ENCODE peak calls at places on chromosome X, in four cellular contexts. One of them, this sample, is unnamed.

GRCh38 chrX:530726-531610 is 99.6 kb upstream of the SHOX start:
- DNase-seq in activated CD8-positive, alpha-beta T cell treated with anti-CD3 and anti-CD28 coated beads, Interleukin-2, amount 10 ng/mL, durations not matched to agents 7 days and 5 days: no peak
- DNase-seq in BJ: no peak
- DNase-seq in cerebellar cortex: no peak
- DNase-seq in this sample: no peak

GRCh38 chrX:21056636-21057035 is 317.6 kb upstream of the CNKSR2 start:
- DNase-seq in activated CD8-positive, alpha-beta T cell treated with anti-CD3 and anti-CD28 coated beads, Interleukin-2, amount 10 ng/mL, durations not matched to agents 7 days and 5 days: no peak
- DNase-seq in BJ: no peak
- DNase-seq in cerebellar cortex: no peak
- DNase-seq in this sample: no peak

GRCh38 chrX:153953342-153953830 is 8.9 kb upstream of the RENBP start:
- DNase-seq in activated CD8-positive, alpha-beta T cell treated with anti-CD3 and anti-CD28 coated beads, Interleukin-2, amount 10 ng/mL, durations not matched to agents 7 days and 5 days: peak
- DNase-seq in cerebellar cortex: peak
- DNase-seq in BJ: no peak
- DNase-seq in this sample: peak

GRCh38 chrX:47885501-47885900 is 48.8 kb downstream of the ZNF81 start:
- DNase-seq in cerebellar cortex: no peak
- DNase-seq in activated CD8-positive, alpha-beta T cell treated with anti-CD3 and anti-CD28 coated beads, Interleukin-2, amount 10 ng/mL, durations not matched to agents 7 days and 5 days: no peak
- DNase-seq in BJ: no peak
- DNase-seq in this sample: no peak

GRCh38 chrX:1397441-1397840 is 5.5 kb upstream of the SLC25A6 start:
- DNase-seq in BJ: no peak
- DNase-seq in activated CD8-positive, alpha-beta T cell treated with anti-CD3 and anti-CD28 coated beads, Interleukin-2, amount 10 ng/mL, durations not matched to agents 7 days and 5 days: no peak
- DNase-seq in cerebellar cortex: no peak
- DNase-seq in this sample: no peak

GRCh38 chrX:111444881-111445280 is 32.9 kb upstream of the DCX start:
- DNase-seq in BJ: no peak
- DNase-seq in cerebellar cortex: no peak
- DNase-seq in activated CD8-positive, alpha-beta T cell treated with anti-CD3 and anti-CD28 coated beads, Interleukin-2, amount 10 ng/mL, durations not matched to agents 7 days and 5 days: no peak
- DNase-seq in this sample: no peak

GRCh38 chrX:47380268-47380667 is 9.9 kb downstream of the ZNF157 start:
- DNase-seq in activated CD8-positive, alpha-beta T cell treated with anti-CD3 and anti-CD28 coated beads, Interleukin-2, amount 10 ng/mL, durations not matched to agents 7 days and 5 days: peak
- DNase-seq in BJ: no peak
- DNase-seq in cerebellar cortex: no peak
- DNase-seq in this sample: no peak

GRCh38 chrX:148311544-148311943 is 188.9 kb upstream of the AFF2 start:
- DNase-seq in activated CD8-positive, alpha-beta T cell treated with anti-CD3 and anti-CD28 coated beads, Interleukin-2, amount 10 ng/mL, durations not matched to agents 7 days and 5 days: no peak
- DNase-seq in BJ: no peak
- DNase-seq in cerebellar cortex: no peak
- DNase-seq in this sample: no peak

GRCh38 chrX:137032378-137032694 is 1.5 kb downstream of the GPR101 start:
- DNase-seq in cerebellar cortex: no peak
- DNase-seq in activated CD8-positive, alpha-beta T cell treated with anti-CD3 and anti-CD28 coated beads, Interleukin-2, amount 10 ng/mL, durations not matched to agents 7 days and 5 days: no peak
- DNase-seq in BJ: no peak
- DNase-seq in this sample: no peak

GRCh38 chrX:130916636-130917422 is 13.8 kb upstream of the ENOX2 start:
- DNase-seq in BJ: no peak
- DNase-seq in cerebellar cortex: peak
- DNase-seq in activated CD8-positive, alpha-beta T cell treated with anti-CD3 and anti-CD28 coated beads, Interleukin-2, amount 10 ng/mL, durations not matched to agents 7 days and 5 days: peak
- DNase-seq in this sample: peak

GRCh38 chrX:15242899-15243555 is 26.9 kb downstream of the ASB9 start:
- DNase-seq in activated CD8-positive, alpha-beta T cell treated with anti-CD3 and anti-CD28 coated beads, Interleukin-2, amount 10 ng/mL, durations not matched to agents 7 days and 5 days: peak
- DNase-seq in BJ: no peak
- DNase-seq in cerebellar cortex: peak
- DNase-seq in this sample: peak

GRCh38 chrX:111355523-111356122 is 56.4 kb downstream of the DCX start:
- DNase-seq in BJ: no peak
- DNase-seq in activated CD8-positive, alpha-beta T cell treated with anti-CD3 and anti-CD28 coated beads, Interleukin-2, amount 10 ng/mL, durations not matched to agents 7 days and 5 days: no peak
- DNase-seq in cerebellar cortex: no peak
- DNase-seq in this sample: no peak

GRCh38 chrX:105315301-105315700 is 94.8 kb upstream of the TEX13A start:
- DNase-seq in cerebellar cortex: no peak
- DNase-seq in activated CD8-positive, alpha-beta T cell treated with anti-CD3 and anti-CD28 coated beads, Interleukin-2, amount 10 ng/mL, durations not matched to agents 7 days and 5 days: no peak
- DNase-seq in BJ: no peak
- DNase-seq in this sample: no peak

GRCh38 chrX:67724359-67725110 is 180.7 kb downstream of the AR start:
- DNase-seq in cerebellar cortex: no peak
- DNase-seq in activated CD8-positive, alpha-beta T cell treated with anti-CD3 and anti-CD28 coated beads, Interleukin-2, amount 10 ng/mL, durations not matched to agents 7 days and 5 days: no peak
- DNase-seq in BJ: no peak
- DNase-seq in this sample: peak

GRCh38 chrX:100358766-100359165 is 51.3 kb downstream of the PCDH19 start:
- DNase-seq in activated CD8-positive, alpha-beta T cell treated with anti-CD3 and anti-CD28 coated beads, Interleukin-2, amount 10 ng/mL, durations not matched to agents 7 days and 5 days: no peak
- DNase-seq in cerebellar cortex: no peak
- DNase-seq in BJ: no peak
- DNase-seq in this sample: no peak

GRCh38 chrX:17007134-17007768 is 60.8 kb downstream of the REPS2 start:
- DNase-seq in activated CD8-positive, alpha-beta T cell treated with anti-CD3 and anti-CD28 coated beads, Interleukin-2, amount 10 ng/mL, durations not matched to agents 7 days and 5 days: no peak
- DNase-seq in BJ: no peak
- DNase-seq in cerebellar cortex: peak
- DNase-seq in this sample: peak

GRCh38 chrX:13153796-13154195 is 109.4 kb upstream of the FAM9C start:
- DNase-seq in activated CD8-positive, alpha-beta T cell treated with anti-CD3 and anti-CD28 coated beads, Interleukin-2, amount 10 ng/mL, durations not matched to agents 7 days and 5 days: no peak
- DNase-seq in cerebellar cortex: no peak
- DNase-seq in BJ: no peak
- DNase-seq in this sample: no peak

GRCh38 chrX:72029473-72030411 is 102.0 kb downstream of the RTL5 start:
- DNase-seq in activated CD8-positive, alpha-beta T cell treated with anti-CD3 and anti-CD28 coated beads, Interleukin-2, amount 10 ng/mL, durations not matched to agents 7 days and 5 days: no peak
- DNase-seq in cerebellar cortex: no peak
- DNase-seq in BJ: peak
- DNase-seq in this sample: no peak

GRCh38 chrX:129717902-129718301 is 20.9 kb upstream of the XPNPEP2 start:
- DNase-seq in cerebellar cortex: no peak
- DNase-seq in activated CD8-positive, alpha-beta T cell treated with anti-CD3 and anti-CD28 coated beads, Interleukin-2, amount 10 ng/mL, durations not matched to agents 7 days and 5 days: no peak
- DNase-seq in BJ: no peak
- DNase-seq in this sample: no peak

GRCh38 chrX:37580080-37580479 is 8.6 kb downstream of the LANCL3 start:
- DNase-seq in activated CD8-positive, alpha-beta T cell treated with anti-CD3 and anti-CD28 coated beads, Interleukin-2, amount 10 ng/mL, durations not matched to agents 7 days and 5 days: no peak
- DNase-seq in BJ: no peak
- DNase-seq in cerebellar cortex: no peak
- DNase-seq in this sample: no peak

GRCh38 chrX:16664059-16664458 is 14.1 kb downstream of the S100G start:
- DNase-seq in cerebellar cortex: no peak
- DNase-seq in BJ: no peak
- DNase-seq in activated CD8-positive, alpha-beta T cell treated with anti-CD3 and anti-CD28 coated beads, Interleukin-2, amount 10 ng/mL, durations not matched to agents 7 days and 5 days: no peak
- DNase-seq in this sample: no peak